ENCODE peak calls at places on chromosomes 16 and 17, in seven cellular contexts. C is MM.1S, N is GM23248, S is PC-3, Q is hepatocyte, L is HCT116, E is neural progenitor cell. J is an unnamed sample.

GRCh38 chr17:27615121-27615520 is 15.9 kb upstream of the LGALS9 start:
- DNase-seq in C (no peak), N (no peak), S (no peak), Q (no peak), L (no peak), E (no peak), J (no peak)

GRCh38 chr16:69123894-69124293 is 8.5 kb downstream of the CHTF8 start:
- DNase-seq in C (peak), N (peak), S (peak), Q (peak), L (no peak), E (peak), J (peak)

GRCh38 chr17:29113334-29113733 is 66.9 kb downstream of the MYO18A start:
- DNase-seq in C (no peak), N (no peak), S (no peak), Q (no peak), L (no peak), E (peak), J (peak)

GRCh38 chr16:57150682-57151330 is 35.0 kb downstream of the PSME3IP1 start:
- DNase-seq in C (no peak), N (no peak), S (no peak), Q (no peak), L (no peak), E (no peak), J (peak)

GRCh38 chr17:45663772-45664171 is 120.3 kb upstream of the CRHR1 start:
- DNase-seq in C (no peak), N (no peak), S (peak), Q (no peak), L (no peak), E (no peak), J (no peak)

GRCh38 chr17:55327225-55328088 is 62.7 kb downstream of the HLF start:
- DNase-seq in C (no peak), N (no peak), S (peak), Q (peak), L (no peak), E (no peak), J (no peak)

GRCh38 chr16:17828012-17828411 is 357.3 kb upstream of the XYLT1 start:
- DNase-seq in C (no peak), N (peak), S (no peak), Q (peak), L (no peak), E (no peak), J (no peak)

GRCh38 chr17:2396568-2397246 is 4.2 kb downstream of the MNT start:
- DNase-seq in C (peak), N (peak), S (peak), Q (peak), L (peak), E (peak), J (peak)

GRCh38 chr16:66862023-66862520 is 17.9 kb downstream of the CA7 start:
- DNase-seq in C (no peak), N (no peak), S (no peak), Q (no peak), L (no peak), E (no peak), J (no peak)

GRCh38 chr16:58563235-58563634 is 47.9 kb downstream of the SETD6 start:
- DNase-seq in C (no peak), N (peak), S (peak), Q (no peak), L (no peak), E (no peak), J (no peak)

GRCh38 chr16:426115-426905 is 861 bp downstream of the RAB11FIP3 start:
- DNase-seq in C (peak), N (peak), S (no peak), Q (peak), L (no peak), E (peak), J (peak)

GRCh38 chr17:16215002-16215272 is 397 bp downstream of the NCOR1 start:
- DNase-seq in C (peak), N (peak), S (no peak), Q (peak), L (no peak), E (peak), J (peak)

GRCh38 chr16:72938426-72939164 is 109.3 kb downstream of the ZFHX3 start:
- DNase-seq in C (no peak), N (peak), S (peak), Q (no peak), L (no peak), E (peak), J (no peak)

GRCh38 chr16:24853830-24854229 is 8.1 kb downstream of the SLC5A11 start:
- DNase-seq in C (no peak), N (peak), S (peak), Q (peak), L (no peak), E (no peak), J (peak)

GRCh38 chr16:30924086-30924714 is 828 bp downstream of the FBXL19 start:
- DNase-seq in C (no peak), N (peak), S (no peak), Q (peak), L (no peak), E (peak), J (peak)

GRCh38 chr17:54900457-54901229 is at the start of gene TOM1L1:
- DNase-seq in C (peak), N (peak), S (peak), Q (peak), L (peak), E (peak), J (peak)

GRCh38 chr16:61684566-61684965 is 351.7 kb downstream of the CDH8 start:
- DNase-seq in C (no peak), N (no peak), S (no peak), Q (no peak), L (no peak), E (no peak), J (no peak)

GRCh38 chr17:1322469-1322868 is 43.0 kb downstream of the TRARG1 start:
- DNase-seq in C (no peak), N (no peak), S (no peak), Q (no peak), L (no peak), E (no peak), J (no peak)

GRCh38 chr17:31369266-31369665 is 22.2 kb upstream of the RAB11FIP4 start:
- DNase-seq in C (no peak), N (no peak), S (no peak), Q (no peak), L (no peak), E (no peak), J (no peak)

GRCh38 chr16:66604376-66605176 is at the start of gene CMTM3:
- DNase-seq in C (peak), N (peak), S (peak), Q (peak), L (peak), E (peak), J (peak)

GRCh38 chr16:67170168-67170947 is at the start of gene NOL3:
- DNase-seq in C (peak), N (peak), S (peak), Q (peak), L (no peak), E (peak), J (peak)

GRCh38 chr16:88088161-88088581 is 136.9 kb downstream of the BANP start:
- DNase-seq in C (no peak), N (peak), S (no peak), Q (no peak), L (no peak), E (peak), J (no peak)
- TF ChIP-seq EZH2 in C (no peak), N (no peak), S (no peak), Q (no peak), L (no peak), E (no peak), J (no peak)

DNA sequence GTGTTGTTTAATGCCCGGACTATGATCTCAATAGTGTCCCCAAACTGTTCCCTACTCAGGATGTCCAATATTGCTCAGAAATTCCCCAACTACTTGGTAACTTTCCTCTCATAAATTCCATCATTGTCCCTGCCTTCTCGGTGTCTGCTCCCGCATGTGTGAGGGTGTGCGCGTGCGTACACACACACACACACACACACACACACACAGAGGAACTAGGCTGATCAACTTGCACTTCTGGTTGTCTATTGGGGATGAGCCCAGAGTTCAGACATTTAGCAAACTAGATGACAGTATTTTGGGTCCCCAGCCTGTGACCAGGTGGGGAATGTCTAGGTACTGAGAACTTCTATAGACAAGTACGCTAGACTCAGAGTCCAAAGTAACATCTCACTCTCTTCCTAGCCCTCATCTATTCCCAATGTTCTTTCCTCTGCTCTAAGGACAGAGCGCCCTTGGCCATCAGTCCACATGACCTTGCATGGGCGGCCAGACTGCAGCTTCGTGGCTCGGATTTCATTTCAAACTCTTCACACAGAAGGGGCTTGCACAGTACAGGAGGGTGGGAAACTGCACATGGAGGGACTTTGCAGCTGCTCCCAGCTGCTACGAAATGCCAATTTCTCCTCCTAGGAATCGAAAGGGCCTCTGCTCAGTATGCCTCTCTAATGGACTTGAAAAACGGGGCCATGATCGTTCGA is 5.3 kb downstream of the HS3ST3A1 start:
- DNase-seq in C (no peak), N (no peak), S (no peak), Q (no peak), L (no peak), E (no peak), J (no peak)
- TF ChIP-seq EZH2phosphoT487 in C (no peak), N (no peak), S (no peak), Q (no peak), L (no peak), E (no peak), J (no peak)

GRCh38 chr17:38674013-38674748 is 576 bp downstream of the EPOP start:
- DNase-seq in C (peak), N (peak), S (no peak), Q (peak), L (no peak), E (peak), J (peak)
- TF ChIP-seq EZH2 in C (no peak), N (peak), S (no peak), Q (no peak), L (no peak), E (no peak), J (peak)

DNA sequence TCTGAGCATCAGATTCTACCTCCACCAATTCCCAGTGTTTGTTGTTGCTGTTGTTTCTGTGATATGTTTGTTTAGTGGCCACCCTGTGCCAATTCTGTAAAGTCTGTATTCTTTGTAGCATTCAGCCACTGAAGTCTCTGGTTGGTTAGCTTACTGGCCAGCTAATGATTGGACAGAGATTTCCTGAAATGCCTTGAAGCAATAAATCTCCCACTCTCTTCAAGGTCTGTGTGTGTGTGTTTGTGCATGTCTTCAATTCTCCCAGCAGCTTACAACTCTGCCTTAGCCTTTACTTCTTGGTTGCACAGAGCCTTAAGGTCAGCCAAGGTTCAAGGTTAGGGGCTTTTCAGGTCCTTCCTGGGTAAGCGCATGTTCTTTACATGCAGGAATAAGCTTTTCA is 38.2 kb downstream of the PRPSAP2 start:
- DNase-seq in C (no peak), N (no peak), S (no peak), Q (peak), L (no peak), E (no peak), J (no peak)
- TF ChIP-seq EZH2phosphoT487 in C (no peak), N (no peak), S (no peak), Q (no peak), L (no peak), E (no peak), J (no peak)

J was measured in GM23338.